ENCODE peak calls at places on chromosomes 6 and 20, in nine cellular contexts. J is Caki2, A is PC-9, P is posterior vena cava, C is anterior cingulate cortex, K is iris pigment epithelial cell, G is posterior cingulate gyrus, N is endothelial cell, U is dorsolateral prefrontal cortex. Y is an unnamed sample.

GRCh38 chr20:60872224-60872623 is 379.8 kb upstream of the CDH4 start:
- DNase-seq in J (no peak), A (no peak), P (no peak), C (no peak), K (no peak), G (no peak), N (no peak), U (no peak), Y (no peak)

GRCh38 chr6:170371588-170371987 is 65.0 kb downstream of the FAM120B start:
- DNase-seq in J (no peak), A (no peak), P (no peak), C (no peak), K (no peak), G (peak), N (no peak), U (peak), Y (no peak)

GRCh38 chr6:141451508-141452353 is 681.0 kb upstream of the GJE1 start:
- DNase-seq in J (no peak), A (no peak), P (no peak), C (no peak), K (peak), G (no peak), N (no peak), U (no peak), Y (no peak)

GRCh38 chr6:439681-440167 is 48.2 kb downstream of the IRF4 start:
- DNase-seq in J (no peak), A (no peak), P (peak), C (no peak), K (no peak), G (no peak), N (no peak), U (no peak), Y (no peak)

GRCh38 chr6:26028753-26029569 is 58.3 kb upstream of the HFE start:
- DNase-seq in J (peak), A (no peak), P (no peak), C (no peak), K (no peak), G (no peak), N (no peak), U (no peak), Y (no peak)

GRCh38 chr6:31308050-31308844 is 36.4 kb upstream of the HLA-C start:
- DNase-seq in J (no peak), A (no peak), P (peak), C (no peak), K (no peak), G (peak), N (peak), U (no peak), Y (peak)

GRCh38 chr6:159681104-159681503 is 11.9 kb downstream of the SOD2 start:
- DNase-seq in J (no peak), A (no peak), P (no peak), C (no peak), K (no peak), G (no peak), N (peak), U (no peak), Y (no peak)

GRCh38 chr6:31723980-31724691 is 963 bp downstream of the MPIG6B start:
- DNase-seq in J (no peak), A (no peak), P (no peak), C (no peak), K (no peak), G (no peak), N (no peak), U (no peak), Y (no peak)

GRCh38 chr20:40686434-40686882 is 2.6 kb downstream of the MAFB start:
- DNase-seq in J (no peak), A (no peak), P (no peak), C (no peak), K (no peak), G (no peak), N (no peak), U (no peak), Y (no peak)

GRCh38 chr6:81128671-81129070 is 623.8 kb downstream of the TENT5A start:
- DNase-seq in J (no peak), A (no peak), P (no peak), C (no peak), K (no peak), G (no peak), N (no peak), U (no peak), Y (no peak)

GRCh38 chr6:135906542-135906941 is 55.0 kb downstream of the PDE7B start:
- DNase-seq in J (no peak), A (no peak), P (no peak), C (no peak), K (peak), G (no peak), N (no peak), U (no peak), Y (no peak)

GRCh38 chr6:21200056-21200870 is 393.3 kb upstream of the SOX4 start:
- DNase-seq in J (no peak), A (no peak), P (no peak), C (no peak), K (peak), G (no peak), N (peak), U (no peak), Y (no peak)

GRCh38 chr20:37693203-37693602 is 627 bp upstream of the CTNNBL1 start:
- DNase-seq in J (no peak), A (no peak), P (no peak), C (no peak), K (no peak), G (no peak), N (no peak), U (no peak), Y (no peak)

GRCh38 chr6:13638014-13638413 is 22.9 kb downstream of the NOL7 start:
- DNase-seq in J (no peak), A (no peak), P (no peak), C (no peak), K (no peak), G (no peak), N (no peak), U (no peak), Y (no peak)

GRCh38 chr6:10248378-10248843 is 166.5 kb downstream of the TFAP2A start:
- DNase-seq in J (no peak), A (peak), P (no peak), C (no peak), K (peak), G (no peak), N (no peak), U (no peak), Y (no peak)

GRCh38 chr20:9354579-9354978 is 159.8 kb upstream of the LAMP5 start:
- DNase-seq in J (no peak), A (no peak), P (no peak), C (no peak), K (no peak), G (no peak), N (no peak), U (no peak), Y (no peak)

GRCh38 chr6:166485651-166486535 is 100.6 kb downstream of the RAMACL start:
- DNase-seq in J (no peak), A (no peak), P (peak), C (no peak), K (no peak), G (peak), N (no peak), U (no peak), Y (peak)

GRCh38 chr6:74170118-74170517 is 474.1 kb downstream of the CD109 start:
- DNase-seq in J (no peak), A (no peak), P (no peak), C (no peak), K (peak), G (no peak), N (no peak), U (no peak), Y (no peak)

GRCh38 chr20:33433875-33434274 is 9.7 kb downstream of the SNTA1 start:
- DNase-seq in J (no peak), A (no peak), P (no peak), C (no peak), K (no peak), G (no peak), N (no peak), U (no peak), Y (no peak)

GRCh38 chr6:32941412-32941784 is 570 bp upstream of the HLA-DMB start:
- DNase-seq in J (peak), A (no peak), P (no peak), C (no peak), K (no peak), G (no peak), N (no peak), U (no peak), Y (no peak)

GRCh38 chr6:85078071-85078470 is 313.7 kb upstream of the TBX18 start:
- DNase-seq in J (peak), A (peak), P (no peak), C (no peak), K (peak), G (no peak), N (no peak), U (no peak), Y (no peak)

GRCh38 chr6:163958646-163959045 is 544.1 kb downstream of the QKI start:
- DNase-seq in J (no peak), A (no peak), P (no peak), C (no peak), K (peak), G (no peak), N (no peak), U (no peak), Y (no peak)

GRCh38 chr20:46945465-46945864 is 50.8 kb downstream of the EYA2 start:
- DNase-seq in J (peak), A (no peak), P (no peak), C (no peak), K (no peak), G (no peak), N (no peak), U (no peak), Y (no peak)

GRCh38 chr20:8487715-8488114 is 355.6 kb downstream of the PLCB1 start:
- DNase-seq in J (no peak), A (no peak), P (peak), C (no peak), K (no peak), G (no peak), N (no peak), U (no peak), Y (no peak)

GRCh38 chr6:34834789-34835518 is 43.1 kb downstream of the BLTP3A start:
- DNase-seq in J (no peak), A (peak), P (no peak), C (no peak), K (peak), G (no peak), N (no peak), U (no peak), Y (no peak)

GRCh38 chr6:44730771-44731391 is 343.4 kb downstream of the CDC5L start:
- DNase-seq in J (peak), A (no peak), P (no peak), C (no peak), K (peak), G (no peak), N (no peak), U (no peak), Y (no peak)

GRCh38 chr6:34955447-34955846 is 66.4 kb downstream of the ANKS1A start:
- DNase-seq in J (no peak), A (no peak), P (no peak), C (no peak), K (no peak), G (no peak), N (no peak), U (peak), Y (no peak)

GRCh38 chr20:24579016-24579415 is 109.6 kb downstream of the SYNDIG1 start:
- DNase-seq in J (no peak), A (no peak), P (no peak), C (no peak), K (no peak), G (no peak), N (no peak), U (no peak), Y (peak)

GRCh38 chr6:80728830-80729229 is 622.4 kb downstream of the BCKDHB start:
- DNase-seq in J (no peak), A (no peak), P (no peak), C (no peak), K (no peak), G (no peak), N (no peak), U (no peak), Y (no peak)

GRCh38 chr20:2535711-2536561 is 437 bp upstream of the TMC2 start:
- DNase-seq in J (no peak), A (no peak), P (no peak), C (no peak), K (no peak), G (no peak), N (no peak), U (no peak), Y (no peak)

GRCh38 chr6:6890400-6890858 is 217.3 kb upstream of the RREB1 start:
- DNase-seq in J (no peak), A (no peak), P (no peak), C (no peak), K (peak), G (no peak), N (peak), U (no peak), Y (no peak)

GRCh38 chr6:167811689-167812487 is 14.8 kb upstream of the AFDN start:
- DNase-seq in J (no peak), A (no peak), P (no peak), C (no peak), K (no peak), G (no peak), N (no peak), U (no peak), Y (no peak)

GRCh38 chr6:106417572-106418147 is 57.1 kb downstream of the CRYBG1 start:
- DNase-seq in J (no peak), A (no peak), P (no peak), C (no peak), K (no peak), G (no peak), N (peak), U (no peak), Y (peak)

GRCh38 chr6:137827411-137827940 is 39.6 kb upstream of the TNFAIP3 start:
- DNase-seq in J (no peak), A (no peak), P (no peak), C (no peak), K (no peak), G (no peak), N (no peak), U (no peak), Y (no peak)

GRCh38 chr20:8774412-8774811 is 294.5 kb upstream of the PLCB4 start:
- DNase-seq in J (no peak), A (no peak), P (no peak), C (no peak), K (peak), G (no peak), N (no peak), U (no peak), Y (no peak)

GRCh38 chr6:84081222-84081621 is 47.6 kb downstream of the MRAP2 start:
- DNase-seq in J (no peak), A (no peak), P (no peak), C (no peak), K (no peak), G (no peak), N (no peak), U (no peak), Y (no peak)

GRCh38 chr6:136685540-136686108 is 106.7 kb downstream of the MAP3K5 start:
- DNase-seq in J (peak), A (peak), P (no peak), C (no peak), K (no peak), G (no peak), N (no peak), U (no peak), Y (no peak)

GRCh38 chr6:6942826-6943225 is 164.9 kb upstream of the RREB1 start:
- DNase-seq in J (no peak), A (no peak), P (no peak), C (no peak), K (no peak), G (no peak), N (no peak), U (peak), Y (peak)

GRCh38 chr20:62362991-62363919 is 3.9 kb downstream of the LAMA5 start:
- DNase-seq in J (peak), A (no peak), P (no peak), C (no peak), K (no peak), G (peak), N (no peak), U (no peak), Y (peak)